ENCODE peak calls at places on chromosomes 12 and 14, in nine cellular contexts. One of them, this sample, is unnamed.

GRCh38 chr12:63893170-63893569 is 48.7 kb downstream of the SRGAP1 start:
- DNase-seq in IMR-90: no peak
- DNase-seq in right cardiac atrium: no peak
- DNase-seq in astrocyte: no peak
- DNase-seq in neuronal stem cell: no peak
- DNase-seq in CD8-positive, alpha-beta memory T cell: no peak
- DNase-seq in GM23248: peak
- DNase-seq in SK-N-MC: no peak
- DNase-seq in CD8-positive, alpha-beta T cell: no peak
- DNase-seq in this sample: no peak

GRCh38 chr14:31893156-31893813 is 183.8 kb upstream of the ARHGAP5 start:
- DNase-seq in IMR-90: peak
- DNase-seq in right cardiac atrium: no peak
- DNase-seq in astrocyte: peak
- DNase-seq in neuronal stem cell: peak
- DNase-seq in CD8-positive, alpha-beta memory T cell: no peak
- DNase-seq in GM23248: no peak
- DNase-seq in SK-N-MC: no peak
- DNase-seq in CD8-positive, alpha-beta T cell: no peak
- DNase-seq in this sample: no peak

GRCh38 chr12:24230061-24230460 is 280.6 kb upstream of the SOX5 start:
- DNase-seq in IMR-90: no peak
- DNase-seq in right cardiac atrium: no peak
- DNase-seq in astrocyte: no peak
- DNase-seq in neuronal stem cell: peak
- DNase-seq in CD8-positive, alpha-beta memory T cell: no peak
- DNase-seq in GM23248: no peak
- DNase-seq in SK-N-MC: no peak
- DNase-seq in CD8-positive, alpha-beta T cell: no peak
- DNase-seq in this sample: no peak

GRCh38 chr14:104892517-104893434 is 27.7 kb downstream of the CEP170B start:
- DNase-seq in IMR-90: no peak
- DNase-seq in right cardiac atrium: peak
- DNase-seq in astrocyte: no peak
- DNase-seq in neuronal stem cell: no peak
- DNase-seq in CD8-positive, alpha-beta memory T cell: no peak
- DNase-seq in GM23248: no peak
- DNase-seq in SK-N-MC: no peak
- DNase-seq in CD8-positive, alpha-beta T cell: no peak
- DNase-seq in this sample: peak

GRCh38 chr14:65290830-65291229 is 121.7 kb upstream of the FUT8 start:
- DNase-seq in IMR-90: peak
- DNase-seq in right cardiac atrium: no peak
- DNase-seq in astrocyte: peak
- DNase-seq in neuronal stem cell: no peak
- DNase-seq in CD8-positive, alpha-beta memory T cell: no peak
- DNase-seq in GM23248: peak
- DNase-seq in SK-N-MC: no peak
- DNase-seq in CD8-positive, alpha-beta T cell: no peak
- DNase-seq in this sample: no peak

GRCh38 chr12:79983969-79984629 is 49.2 kb upstream of the PPP1R12A start:
- DNase-seq in IMR-90: peak
- DNase-seq in right cardiac atrium: no peak
- DNase-seq in astrocyte: peak
- DNase-seq in neuronal stem cell: no peak
- DNase-seq in CD8-positive, alpha-beta memory T cell: no peak
- DNase-seq in GM23248: peak
- DNase-seq in SK-N-MC: no peak
- DNase-seq in CD8-positive, alpha-beta T cell: no peak
- DNase-seq in this sample: no peak

GRCh38 chr12:57584050-57584449 is 6.9 kb upstream of the PIP4K2C start:
- DNase-seq in IMR-90: no peak
- DNase-seq in right cardiac atrium: no peak
- DNase-seq in astrocyte: no peak
- DNase-seq in neuronal stem cell: no peak
- DNase-seq in CD8-positive, alpha-beta memory T cell: no peak
- DNase-seq in GM23248: no peak
- DNase-seq in SK-N-MC: no peak
- DNase-seq in CD8-positive, alpha-beta T cell: no peak
- DNase-seq in this sample: no peak

GRCh38 chr12:80186727-80187217 is 87.4 kb downstream of the OTOGL start:
- DNase-seq in IMR-90: peak
- DNase-seq in right cardiac atrium: peak
- DNase-seq in astrocyte: peak
- DNase-seq in neuronal stem cell: peak
- DNase-seq in CD8-positive, alpha-beta memory T cell: peak
- DNase-seq in GM23248: peak
- DNase-seq in SK-N-MC: peak
- DNase-seq in CD8-positive, alpha-beta T cell: no peak
- DNase-seq in this sample: peak

GRCh38 chr12:132557291-132557968 is 53.0 kb downstream of the LRCOL1 start:
- DNase-seq in IMR-90: no peak
- DNase-seq in right cardiac atrium: no peak
- DNase-seq in astrocyte: no peak
- DNase-seq in neuronal stem cell: no peak
- DNase-seq in CD8-positive, alpha-beta memory T cell: no peak
- DNase-seq in GM23248: no peak
- DNase-seq in SK-N-MC: no peak
- DNase-seq in CD8-positive, alpha-beta T cell: no peak
- DNase-seq in this sample: no peak

GRCh38 chr12:132557969-132558856 is 52.2 kb downstream of the LRCOL1 start:
- DNase-seq in IMR-90: no peak
- DNase-seq in right cardiac atrium: no peak
- DNase-seq in astrocyte: no peak
- DNase-seq in neuronal stem cell: no peak
- DNase-seq in CD8-positive, alpha-beta memory T cell: no peak
- DNase-seq in GM23248: no peak
- DNase-seq in SK-N-MC: no peak
- DNase-seq in CD8-positive, alpha-beta T cell: no peak
- DNase-seq in this sample: peak

GRCh38 chr12:132560421-132560830 is 50.0 kb downstream of the LRCOL1 start:
- DNase-seq in IMR-90: no peak
- DNase-seq in right cardiac atrium: no peak
- DNase-seq in astrocyte: no peak
- DNase-seq in neuronal stem cell: no peak
- DNase-seq in CD8-positive, alpha-beta memory T cell: peak
- DNase-seq in GM23248: peak
- DNase-seq in SK-N-MC: no peak
- DNase-seq in CD8-positive, alpha-beta T cell: no peak
- DNase-seq in this sample: peak

GRCh38 chr12:132559652-132560420 is 50.5 kb downstream of the LRCOL1 start:
- DNase-seq in IMR-90: peak
- DNase-seq in right cardiac atrium: no peak
- DNase-seq in astrocyte: peak
- DNase-seq in neuronal stem cell: no peak
- DNase-seq in CD8-positive, alpha-beta memory T cell: no peak
- DNase-seq in GM23248: peak
- DNase-seq in SK-N-MC: no peak
- DNase-seq in CD8-positive, alpha-beta T cell: no peak
- DNase-seq in this sample: peak

GRCh38 chr12:132558861-132559623 is 51.3 kb downstream of the LRCOL1 start:
- DNase-seq in IMR-90: no peak
- DNase-seq in right cardiac atrium: no peak
- DNase-seq in astrocyte: no peak
- DNase-seq in neuronal stem cell: no peak
- DNase-seq in CD8-positive, alpha-beta memory T cell: peak
- DNase-seq in GM23248: no peak
- DNase-seq in SK-N-MC: no peak
- DNase-seq in CD8-positive, alpha-beta T cell: no peak
- DNase-seq in this sample: peak
- H3K4me3 ChIP-seq in IMR-90: peak
- H3K4me3 ChIP-seq in right cardiac atrium: peak
- H3K4me3 ChIP-seq in astrocyte: peak
- H3K4me3 ChIP-seq in neuronal stem cell: no peak
- H3K4me3 ChIP-seq in CD8-positive, alpha-beta memory T cell: no peak
- H3K4me3 ChIP-seq in GM23248: peak
- H3K4me3 ChIP-seq in SK-N-MC: peak
- H3K4me3 ChIP-seq in CD8-positive, alpha-beta T cell: peak
- H3K4me3 ChIP-seq in this sample: peak

DNA sequence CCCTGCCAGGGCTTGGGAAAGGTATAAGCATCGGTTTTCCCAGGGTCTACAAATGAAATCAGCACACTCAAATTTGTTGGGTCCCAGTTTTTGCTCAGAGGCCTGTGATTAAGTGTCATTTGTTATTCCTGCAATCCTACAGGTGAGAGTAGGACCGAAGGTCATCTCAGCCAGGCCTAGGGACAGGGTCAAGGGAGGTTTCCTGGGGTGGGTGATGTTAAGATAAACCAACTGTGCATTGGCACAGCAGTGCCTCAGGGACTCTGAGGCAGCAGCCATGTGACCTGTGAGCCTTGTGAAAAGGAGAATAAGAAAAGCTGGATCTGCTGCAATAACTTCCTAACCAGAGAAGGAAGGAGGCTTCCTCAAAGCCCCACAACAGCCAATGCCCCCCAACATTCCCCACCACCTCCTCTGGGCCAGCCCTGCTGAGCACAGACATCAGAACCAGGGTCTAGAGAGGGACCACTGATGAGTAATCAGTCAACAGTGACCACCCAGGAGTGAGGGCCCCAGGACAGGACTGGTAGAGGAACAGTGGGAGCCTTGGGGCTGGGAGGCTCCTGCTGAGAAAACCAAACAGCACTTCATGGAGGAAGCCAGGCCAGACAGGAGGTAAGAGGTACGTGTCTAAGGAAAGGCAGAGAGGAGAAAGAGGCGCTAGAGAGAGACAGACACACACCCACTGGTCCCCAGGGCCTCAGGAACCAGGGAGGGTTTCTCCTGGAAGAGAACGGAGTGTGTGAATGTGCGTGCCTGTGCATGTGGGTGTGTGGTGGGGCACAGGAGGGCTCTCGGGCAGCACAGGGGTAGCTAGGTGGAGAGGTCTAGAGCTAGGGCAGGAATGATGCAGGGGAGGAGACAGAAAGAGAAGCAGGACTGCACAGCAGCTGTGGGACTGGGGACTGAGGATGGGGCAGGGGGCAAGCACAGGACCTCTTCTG is 82.4 kb downstream of the ITPK1 start:
- DNase-seq in IMR-90: no peak
- DNase-seq in right cardiac atrium: no peak
- DNase-seq in astrocyte: no peak
- DNase-seq in neuronal stem cell: no peak
- DNase-seq in CD8-positive, alpha-beta memory T cell: no peak
- DNase-seq in GM23248: no peak
- DNase-seq in SK-N-MC: no peak
- DNase-seq in CD8-positive, alpha-beta T cell: no peak
- DNase-seq in this sample: no peak
- H3K27ac ChIP-seq in IMR-90: no peak
- H3K27ac ChIP-seq in right cardiac atrium: peak
- H3K27ac ChIP-seq in astrocyte: no peak
- H3K27ac ChIP-seq in neuronal stem cell: no peak
- H3K27ac ChIP-seq in CD8-positive, alpha-beta memory T cell: no peak
- H3K27ac ChIP-seq in GM23248: no peak
- H3K27ac ChIP-seq in SK-N-MC: no peak
- H3K27ac ChIP-seq in CD8-positive, alpha-beta T cell: no peak
- H3K27ac ChIP-seq in this sample: no peak

DNA sequence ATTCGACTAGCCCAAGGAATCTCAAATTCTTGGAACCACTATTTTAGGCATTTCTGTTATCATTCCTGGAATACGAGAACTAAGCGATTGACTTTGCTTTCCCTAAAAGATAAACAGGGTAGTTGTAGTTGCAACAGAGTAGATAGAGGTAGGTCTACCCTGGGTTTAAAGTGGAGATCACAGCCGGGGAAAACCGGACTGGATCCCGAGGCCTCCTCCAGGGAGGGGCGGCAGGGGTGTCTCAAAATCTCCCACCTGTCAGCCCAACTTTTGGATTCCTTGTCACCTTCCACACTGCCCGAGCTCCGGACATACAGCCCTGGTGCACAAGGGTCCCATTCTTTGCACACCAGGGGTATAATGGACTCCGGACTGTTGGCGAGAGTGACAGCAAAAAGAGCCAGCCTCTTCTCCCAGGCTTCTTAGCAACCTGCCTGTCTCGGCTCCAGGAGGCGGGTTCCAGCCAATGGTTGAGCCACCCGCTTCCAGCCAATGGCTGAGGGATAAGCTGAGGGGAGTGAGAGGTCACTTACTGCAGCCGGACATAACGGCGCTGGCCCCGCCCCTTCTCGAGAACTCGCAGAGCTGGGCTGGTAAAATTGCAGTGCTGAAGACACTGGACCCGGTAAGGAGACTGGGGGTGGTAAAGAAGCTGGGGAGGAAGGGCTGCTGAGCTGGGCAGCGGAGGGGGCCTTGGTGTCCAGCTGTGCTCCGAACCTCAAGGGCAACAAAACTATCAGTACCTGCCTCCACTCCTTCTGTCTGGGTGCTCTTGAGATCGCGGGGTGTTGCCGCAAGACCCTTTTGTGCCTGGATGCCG is at the start of gene SUOX:
- DNase-seq in IMR-90: peak
- DNase-seq in right cardiac atrium: peak
- DNase-seq in astrocyte: peak
- DNase-seq in neuronal stem cell: peak
- DNase-seq in CD8-positive, alpha-beta memory T cell: no peak
- DNase-seq in GM23248: peak
- DNase-seq in SK-N-MC: no peak
- DNase-seq in CD8-positive, alpha-beta T cell: peak
- DNase-seq in this sample: peak
- H3K4me3 ChIP-seq in IMR-90: peak
- H3K4me3 ChIP-seq in right cardiac atrium: peak
- H3K4me3 ChIP-seq in astrocyte: peak
- H3K4me3 ChIP-seq in neuronal stem cell: peak
- H3K4me3 ChIP-seq in CD8-positive, alpha-beta memory T cell: peak
- H3K4me3 ChIP-seq in GM23248: peak
- H3K4me3 ChIP-seq in SK-N-MC: no peak
- H3K4me3 ChIP-seq in CD8-positive, alpha-beta T cell: peak
- H3K4me3 ChIP-seq in this sample: peak

GRCh38 chr12:64915242-64915641 is 90.8 kb downstream of the TBC1D30 start:
- DNase-seq in IMR-90: no peak
- DNase-seq in right cardiac atrium: no peak
- DNase-seq in astrocyte: no peak
- DNase-seq in neuronal stem cell: no peak
- DNase-seq in CD8-positive, alpha-beta memory T cell: no peak
- DNase-seq in GM23248: no peak
- DNase-seq in SK-N-MC: no peak
- DNase-seq in CD8-positive, alpha-beta T cell: no peak
- DNase-seq in this sample: no peak

GRCh38 chr12:64922853-64923252 is 98.4 kb downstream of the TBC1D30 start:
- DNase-seq in IMR-90: no peak
- DNase-seq in right cardiac atrium: no peak
- DNase-seq in astrocyte: no peak
- DNase-seq in neuronal stem cell: no peak
- DNase-seq in CD8-positive, alpha-beta memory T cell: no peak
- DNase-seq in GM23248: no peak
- DNase-seq in SK-N-MC: no peak
- DNase-seq in CD8-positive, alpha-beta T cell: no peak
- DNase-seq in this sample: no peak

GRCh38 chr12:64923536-64923935 is 99.1 kb downstream of the TBC1D30 start:
- DNase-seq in IMR-90: no peak
- DNase-seq in right cardiac atrium: no peak
- DNase-seq in astrocyte: no peak
- DNase-seq in neuronal stem cell: no peak
- DNase-seq in CD8-positive, alpha-beta memory T cell: no peak
- DNase-seq in GM23248: no peak
- DNase-seq in SK-N-MC: no peak
- DNase-seq in CD8-positive, alpha-beta T cell: no peak
- DNase-seq in this sample: no peak

GRCh38 chr12:64916431-64916830 is 92.0 kb downstream of the TBC1D30 start:
- DNase-seq in IMR-90: no peak
- DNase-seq in right cardiac atrium: no peak
- DNase-seq in astrocyte: no peak
- DNase-seq in neuronal stem cell: no peak
- DNase-seq in CD8-positive, alpha-beta memory T cell: no peak
- DNase-seq in GM23248: no peak
- DNase-seq in SK-N-MC: no peak
- DNase-seq in CD8-positive, alpha-beta T cell: no peak
- DNase-seq in this sample: no peak

GRCh38 chr12:64918288-64918687 is 93.8 kb downstream of the TBC1D30 start:
- DNase-seq in IMR-90: no peak
- DNase-seq in right cardiac atrium: no peak
- DNase-seq in astrocyte: no peak
- DNase-seq in neuronal stem cell: no peak
- DNase-seq in CD8-positive, alpha-beta memory T cell: no peak
- DNase-seq in GM23248: no peak
- DNase-seq in SK-N-MC: no peak
- DNase-seq in CD8-positive, alpha-beta T cell: no peak
- DNase-seq in this sample: no peak
- H3K27ac ChIP-seq in IMR-90: no peak
- H3K27ac ChIP-seq in right cardiac atrium: no peak
- H3K27ac ChIP-seq in astrocyte: no peak
- H3K27ac ChIP-seq in neuronal stem cell: no peak
- H3K27ac ChIP-seq in CD8-positive, alpha-beta memory T cell: no peak
- H3K27ac ChIP-seq in GM23248: no peak
- H3K27ac ChIP-seq in SK-N-MC: no peak
- H3K27ac ChIP-seq in CD8-positive, alpha-beta T cell: no peak
- H3K27ac ChIP-seq in this sample: no peak